ENCODE peak calls at places on chromosomes 2 and 18, in six cellular contexts. X is AG09309, A is fibroblast of villous mesenchyme, K is HCT116, Z is GM12864, P is tibial artery. G is an unnamed sample.
A peak's percentile ranks its signal among the peaks of the same experiment; 100 is the strongest.

GRCh38 chr2:122180972-122181371 is 425.5 kb downstream of the TSN start:
- DNase-seq in X (no peak), A (no peak), K (no peak), Z (no peak), P (no peak), G (no peak)

GRCh38 chr2:236109473-236109872 is 58.7 kb downstream of the GBX2 start:
- DNase-seq in X (no peak), A (no peak), K (no peak), Z (no peak), P (no peak), G (no peak)

GRCh38 chr2:64376926-64377325 is 77.0 kb upstream of the LGALSL start:
- DNase-seq in X (no peak), A (peak; percentile 48), K (no peak), Z (no peak), P (no peak), G (no peak)

GRCh38 chr2:58853420-58853819 is 612.3 kb upstream of the FANCL start:
- DNase-seq in X (no peak), A (peak; percentile 2), K (no peak), Z (no peak), P (no peak), G (no peak)

GRCh38 chr2:130963849-130964793 is 127.4 kb downstream of the ARHGEF4 start:
- DNase-seq in X (no peak), A (no peak), K (no peak), Z (no peak), P (no peak), G (peak; percentile 40)

GRCh38 chr2:190837417-190837816 is 43.2 kb upstream of the GLS start:
- DNase-seq in X (no peak), A (peak; percentile 61), K (peak; percentile 51), Z (no peak), P (no peak), G (no peak)

GRCh38 chr2:45470531-45470930 is 140.5 kb downstream of the SRBD1 start:
- DNase-seq in X (no peak), A (no peak), K (no peak), Z (no peak), P (peak; percentile 40), G (no peak)

GRCh38 chr2:25116956-25117355 is 51.4 kb downstream of the POMC start:
- DNase-seq in X (no peak), A (no peak), K (no peak), Z (no peak), P (no peak), G (no peak)

GRCh38 chr2:223993634-223994232 is 36.5 kb downstream of the MRPL44 start:
- DNase-seq in X (peak; percentile 64), A (peak; percentile 88), K (peak; percentile 78), Z (peak; percentile 42), P (peak; percentile 76), G (peak; percentile 73)

GRCh38 chr2:152568566-152568965 is 148.7 kb downstream of the PRPF40A start:
- DNase-seq in X (no peak), A (no peak), K (no peak), Z (no peak), P (no peak), G (no peak)

GRCh38 chr18:27120246-27120645 is 64.9 kb downstream of the CHST9 start:
- DNase-seq in X (no peak), A (no peak), K (no peak), Z (no peak), P (no peak), G (no peak)

GRCh38 chr18:51051105-51051712 is 21.2 kb downstream of the SMAD4 start:
- DNase-seq in X (no peak), A (peak; percentile 63), K (peak; percentile 38), Z (no peak), P (no peak), G (peak; percentile 30)

GRCh38 chr2:111100765-111101162 is 19.9 kb upstream of the BCL2L11 start:
- DNase-seq in X (no peak), A (no peak), K (no peak), Z (no peak), P (no peak), G (peak; percentile 48)

GRCh38 chr2:134712736-134713495 is 5.9 kb downstream of the TMEM163 start:
- DNase-seq in X (no peak), A (no peak), K (no peak), Z (no peak), P (no peak), G (no peak)

GRCh38 chr2:152525277-152525838 is 190.4 kb downstream of the FMNL2 start:
- DNase-seq in X (peak; percentile 32), A (peak; percentile 35), K (no peak), Z (no peak), P (no peak), G (no peak)

GRCh38 chr2:47354013-47354816 is 48.7 kb upstream of the MSH2 start:
- DNase-seq in X (no peak), A (peak; percentile 28), K (no peak), Z (no peak), P (no peak), G (no peak)

GRCh38 chr2:175892046-175892445 is 110.0 kb downstream of the LNPK start:
- DNase-seq in X (no peak), A (no peak), K (no peak), Z (no peak), P (no peak), G (no peak)

GRCh38 chr18:49899647-49900330 is 86.5 kb upstream of the ACAA2 start:
- DNase-seq in X (no peak), A (no peak), K (no peak), Z (no peak), P (no peak), G (no peak)

GRCh38 chr2:60318544-60318943 is 234.9 kb downstream of the BCL11A start:
- DNase-seq in X (no peak), A (no peak), K (no peak), Z (no peak), P (no peak), G (no peak)

GRCh38 chr18:31506024-31506742 is 8.2 kb downstream of the DSG2 start:
- DNase-seq in X (no peak), A (peak; percentile 22), K (no peak), Z (no peak), P (no peak), G (no peak)

GRCh38 chr2:37415128-37415817 is 70.8 kb downstream of the QPCT start:
- DNase-seq in X (no peak), A (peak; percentile 49), K (no peak), Z (no peak), P (no peak), G (no peak)

GRCh38 chr18:74709451-74709850 is 111.8 kb downstream of the ZNF407 start:
- DNase-seq in X (no peak), A (no peak), K (no peak), Z (no peak), P (no peak), G (no peak)

GRCh38 chr2:85768713-85769112 is 14.9 kb downstream of the ATOH8 start:
- DNase-seq in X (no peak), A (peak; percentile 79), K (no peak), Z (no peak), P (no peak), G (no peak)

GRCh38 chr2:10922307-10923006 is 10.7 kb downstream of the KCNF1 start:
- DNase-seq in X (no peak), A (no peak), K (no peak), Z (no peak), P (no peak), G (no peak)

GRCh38 chr18:42959528-42959927 is 156.0 kb downstream of the RIT2 start:
- DNase-seq in X (no peak), A (no peak), K (no peak), Z (no peak), P (no peak), G (no peak)

GRCh38 chr2:18626256-18626668 is 36.9 kb upstream of the NT5C1B start:
- DNase-seq in X (peak; percentile 60), A (peak; percentile 77), K (no peak), Z (no peak), P (no peak), G (no peak)

GRCh38 chr2:191009541-191010374 is 4.2 kb downstream of the STAT1 start:
- DNase-seq in X (no peak), A (peak; percentile 68), K (no peak), Z (no peak), P (no peak), G (no peak)

GRCh38 chr2:233853353-233853752 is 982 bp downstream of the HJURP start:
- DNase-seq in X (no peak), A (no peak), K (no peak), Z (no peak), P (no peak), G (no peak)

GRCh38 chr2:233855345-233855744 is 1.0 kb upstream of the HJURP start:
- DNase-seq in X (no peak), A (no peak), K (no peak), Z (no peak), P (no peak), G (no peak)

GRCh38 chr2:233856184-233856583 is 1.8 kb upstream of the HJURP start:
- DNase-seq in X (no peak), A (no peak), K (no peak), Z (no peak), P (no peak), G (no peak)

GRCh38 chr2:233853883-233854240 is 473 bp downstream of the HJURP start:
- DNase-seq in X (no peak), A (no peak), K (no peak), Z (no peak), P (no peak), G (no peak)

DNA sequence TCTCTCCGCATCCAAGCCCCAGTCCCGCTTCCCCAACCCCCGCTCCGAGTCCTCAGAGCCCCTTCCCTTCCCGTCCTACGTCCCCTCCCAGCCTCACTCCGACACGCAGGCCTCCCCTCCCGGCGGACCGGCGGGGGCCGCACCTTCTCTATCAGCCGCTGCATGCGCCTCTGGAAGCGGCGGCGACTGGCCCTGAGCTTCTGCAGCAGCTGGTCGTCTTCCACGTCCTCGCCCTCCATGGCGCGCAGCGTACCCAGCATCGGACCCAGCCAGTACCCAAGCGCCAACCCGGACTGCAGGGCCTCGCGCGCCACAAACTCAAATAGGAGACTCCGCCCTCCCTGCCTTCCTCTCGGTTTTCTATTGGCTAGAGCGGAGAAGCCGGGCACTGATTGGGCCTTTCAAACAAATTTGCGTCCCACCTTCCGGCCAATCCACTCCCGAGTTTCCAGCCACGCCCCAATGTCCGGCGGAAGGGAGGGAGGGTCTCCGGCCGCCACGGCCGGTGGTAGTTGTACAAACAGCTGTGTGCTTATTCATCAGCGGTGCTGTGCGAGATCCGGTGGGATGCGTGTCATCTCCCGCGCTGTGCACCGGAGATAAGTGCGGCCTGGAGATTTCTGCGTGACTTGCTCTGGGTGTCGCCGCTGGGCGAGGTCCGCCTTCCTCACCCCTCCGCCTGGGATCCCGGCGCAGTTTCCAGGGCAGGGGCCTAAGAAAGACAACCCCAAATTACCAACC is at the start of gene HJURP:
- DNase-seq in X (peak; percentile 74), A (peak; percentile 96), K (peak; percentile 91), Z (peak; percentile 86), P (peak; percentile 92), G (peak; percentile 99)
- TF ChIP-seq CTCF in X (no peak), A (no peak), K (no peak), Z (no peak), P (no peak), G (no peak)

GRCh38 chr2:116692988-116693387 is 1121.5 kb upstream of the DDX18 start:
- DNase-seq in X (no peak), A (no peak), K (no peak), Z (no peak), P (no peak), G (no peak)
- TF ChIP-seq CTCF in X (no peak), A (no peak), K (no peak), Z (no peak), P (no peak), G (no peak)

GRCh38 chr2:232816656-232817055 is 40.3 kb upstream of the KCNJ13 start:
- DNase-seq in X (no peak), A (no peak), K (no peak), Z (no peak), P (no peak), G (no peak)
- TF ChIP-seq CTCF in X (no peak), A (no peak), K (no peak), Z (no peak), P (no peak), G (no peak)

GRCh38 chr18:62771494-62771893 is 56.2 kb downstream of the PHLPP1 start:
- DNase-seq in X (no peak), A (no peak), K (no peak), Z (no peak), P (no peak), G (peak; percentile 27)
- TF ChIP-seq CTCF in X (no peak), A (no peak), K (no peak), Z (no peak), P (no peak), G (no peak)